ENCODE peak calls at places on chromosomes 1 and 21, in nine cellular contexts. One of them, this sample, is unnamed.

GRCh38 chr1:108828074-108828961 is 28.6 kb downstream of the AKNAD1 start:
- DNase-seq in activated gamma-delta T cell treated with Interleukin-2 at 50 U/mL for 16 hours: peak
- DNase-seq in Daoy: peak
- DNase-seq in colonic mucosa: peak
- DNase-seq in cardiac muscle cell: peak
- DNase-seq in lung: peak
- DNase-seq in stimulated activated CD8-positive, alpha-beta memory T cell treated with anti-CD3 and anti-CD28 coated beads, Interleukin-15, amount 100 ng/mL, for 24 hours: peak
- DNase-seq in activated T-helper 1 cell treated with Interleukin-2 at 50 U/mL for 16 hours: peak
- DNase-seq in brain microvascular endothelial cell: peak
- DNase-seq in this sample: peak

GRCh38 chr21:16071082-16071481 is 341.3 kb downstream of the USP25 start:
- DNase-seq in activated gamma-delta T cell treated with Interleukin-2 at 50 U/mL for 16 hours: no peak
- DNase-seq in Daoy: peak
- DNase-seq in colonic mucosa: no peak
- DNase-seq in cardiac muscle cell: no peak
- DNase-seq in lung: no peak
- DNase-seq in stimulated activated CD8-positive, alpha-beta memory T cell treated with anti-CD3 and anti-CD28 coated beads, Interleukin-15, amount 100 ng/mL, for 24 hours: no peak
- DNase-seq in activated T-helper 1 cell treated with Interleukin-2 at 50 U/mL for 16 hours: no peak
- DNase-seq in brain microvascular endothelial cell: no peak
- DNase-seq in this sample: no peak

GRCh38 chr1:152613511-152613910 is at the start of gene LCE3B:
- DNase-seq in activated gamma-delta T cell treated with Interleukin-2 at 50 U/mL for 16 hours: no peak
- DNase-seq in Daoy: no peak
- DNase-seq in colonic mucosa: no peak
- DNase-seq in cardiac muscle cell: no peak
- DNase-seq in lung: no peak
- DNase-seq in stimulated activated CD8-positive, alpha-beta memory T cell treated with anti-CD3 and anti-CD28 coated beads, Interleukin-15, amount 100 ng/mL, for 24 hours: no peak
- DNase-seq in activated T-helper 1 cell treated with Interleukin-2 at 50 U/mL for 16 hours: no peak
- DNase-seq in brain microvascular endothelial cell: no peak
- DNase-seq in this sample: no peak

GRCh38 chr1:240888039-240888786 is 276.3 kb upstream of the GREM2 start:
- DNase-seq in activated gamma-delta T cell treated with Interleukin-2 at 50 U/mL for 16 hours: no peak
- DNase-seq in Daoy: peak
- DNase-seq in colonic mucosa: peak
- DNase-seq in cardiac muscle cell: peak
- DNase-seq in lung: peak
- DNase-seq in stimulated activated CD8-positive, alpha-beta memory T cell treated with anti-CD3 and anti-CD28 coated beads, Interleukin-15, amount 100 ng/mL, for 24 hours: no peak
- DNase-seq in activated T-helper 1 cell treated with Interleukin-2 at 50 U/mL for 16 hours: no peak
- DNase-seq in brain microvascular endothelial cell: no peak
- DNase-seq in this sample: no peak

GRCh38 chr21:38660333-38661295 is 145.1 kb upstream of the ETS2 start:
- DNase-seq in activated gamma-delta T cell treated with Interleukin-2 at 50 U/mL for 16 hours: no peak
- DNase-seq in Daoy: peak
- DNase-seq in colonic mucosa: peak
- DNase-seq in cardiac muscle cell: peak
- DNase-seq in lung: no peak
- DNase-seq in stimulated activated CD8-positive, alpha-beta memory T cell treated with anti-CD3 and anti-CD28 coated beads, Interleukin-15, amount 100 ng/mL, for 24 hours: no peak
- DNase-seq in activated T-helper 1 cell treated with Interleukin-2 at 50 U/mL for 16 hours: no peak
- DNase-seq in brain microvascular endothelial cell: no peak
- DNase-seq in this sample: no peak

GRCh38 chr1:213376862-213377372 is 325.9 kb downstream of the RPS6KC1 start:
- DNase-seq in activated gamma-delta T cell treated with Interleukin-2 at 50 U/mL for 16 hours: no peak
- DNase-seq in Daoy: no peak
- DNase-seq in colonic mucosa: no peak
- DNase-seq in cardiac muscle cell: peak
- DNase-seq in lung: no peak
- DNase-seq in stimulated activated CD8-positive, alpha-beta memory T cell treated with anti-CD3 and anti-CD28 coated beads, Interleukin-15, amount 100 ng/mL, for 24 hours: no peak
- DNase-seq in activated T-helper 1 cell treated with Interleukin-2 at 50 U/mL for 16 hours: no peak
- DNase-seq in brain microvascular endothelial cell: no peak
- DNase-seq in this sample: no peak

GRCh38 chr1:173301507-173301906 is 94.4 kb upstream of the TNFSF4 start:
- DNase-seq in activated gamma-delta T cell treated with Interleukin-2 at 50 U/mL for 16 hours: no peak
- DNase-seq in Daoy: no peak
- DNase-seq in colonic mucosa: no peak
- DNase-seq in cardiac muscle cell: no peak
- DNase-seq in lung: no peak
- DNase-seq in stimulated activated CD8-positive, alpha-beta memory T cell treated with anti-CD3 and anti-CD28 coated beads, Interleukin-15, amount 100 ng/mL, for 24 hours: no peak
- DNase-seq in activated T-helper 1 cell treated with Interleukin-2 at 50 U/mL for 16 hours: no peak
- DNase-seq in brain microvascular endothelial cell: no peak
- DNase-seq in this sample: no peak

GRCh38 chr1:224343679-224344078 is 13.0 kb upstream of the CNIH4 start:
- DNase-seq in activated gamma-delta T cell treated with Interleukin-2 at 50 U/mL for 16 hours: no peak
- DNase-seq in Daoy: no peak
- DNase-seq in colonic mucosa: no peak
- DNase-seq in cardiac muscle cell: no peak
- DNase-seq in lung: no peak
- DNase-seq in stimulated activated CD8-positive, alpha-beta memory T cell treated with anti-CD3 and anti-CD28 coated beads, Interleukin-15, amount 100 ng/mL, for 24 hours: no peak
- DNase-seq in activated T-helper 1 cell treated with Interleukin-2 at 50 U/mL for 16 hours: no peak
- DNase-seq in brain microvascular endothelial cell: no peak
- DNase-seq in this sample: no peak

GRCh38 chr1:171389176-171389575 is 75.2 kb downstream of the FMO4 start:
- DNase-seq in activated gamma-delta T cell treated with Interleukin-2 at 50 U/mL for 16 hours: no peak
- DNase-seq in Daoy: no peak
- DNase-seq in colonic mucosa: no peak
- DNase-seq in cardiac muscle cell: no peak
- DNase-seq in lung: no peak
- DNase-seq in stimulated activated CD8-positive, alpha-beta memory T cell treated with anti-CD3 and anti-CD28 coated beads, Interleukin-15, amount 100 ng/mL, for 24 hours: no peak
- DNase-seq in activated T-helper 1 cell treated with Interleukin-2 at 50 U/mL for 16 hours: no peak
- DNase-seq in brain microvascular endothelial cell: peak
- DNase-seq in this sample: no peak

GRCh38 chr1:9110669-9111356 is 18.1 kb downstream of the GPR157 start:
- DNase-seq in activated gamma-delta T cell treated with Interleukin-2 at 50 U/mL for 16 hours: peak
- DNase-seq in Daoy: peak
- DNase-seq in colonic mucosa: peak
- DNase-seq in cardiac muscle cell: peak
- DNase-seq in lung: peak
- DNase-seq in stimulated activated CD8-positive, alpha-beta memory T cell treated with anti-CD3 and anti-CD28 coated beads, Interleukin-15, amount 100 ng/mL, for 24 hours: peak
- DNase-seq in activated T-helper 1 cell treated with Interleukin-2 at 50 U/mL for 16 hours: peak
- DNase-seq in brain microvascular endothelial cell: peak
- DNase-seq in this sample: peak

GRCh38 chr1:111570781-111571181 is 48.8 kb upstream of the RAP1A start:
- DNase-seq in activated gamma-delta T cell treated with Interleukin-2 at 50 U/mL for 16 hours: peak
- DNase-seq in Daoy: peak
- DNase-seq in colonic mucosa: no peak
- DNase-seq in cardiac muscle cell: no peak
- DNase-seq in lung: no peak
- DNase-seq in stimulated activated CD8-positive, alpha-beta memory T cell treated with anti-CD3 and anti-CD28 coated beads, Interleukin-15, amount 100 ng/mL, for 24 hours: no peak
- DNase-seq in activated T-helper 1 cell treated with Interleukin-2 at 50 U/mL for 16 hours: peak
- DNase-seq in brain microvascular endothelial cell: no peak
- DNase-seq in this sample: no peak

GRCh38 chr1:1183221-1183747 is 9.6 kb downstream of the TTLL10 start:
- DNase-seq in activated gamma-delta T cell treated with Interleukin-2 at 50 U/mL for 16 hours: no peak
- DNase-seq in Daoy: no peak
- DNase-seq in colonic mucosa: no peak
- DNase-seq in cardiac muscle cell: no peak
- DNase-seq in lung: no peak
- DNase-seq in stimulated activated CD8-positive, alpha-beta memory T cell treated with anti-CD3 and anti-CD28 coated beads, Interleukin-15, amount 100 ng/mL, for 24 hours: no peak
- DNase-seq in activated T-helper 1 cell treated with Interleukin-2 at 50 U/mL for 16 hours: no peak
- DNase-seq in brain microvascular endothelial cell: no peak
- DNase-seq in this sample: no peak

GRCh38 chr1:53584446-53585102 is 125.4 kb downstream of the DMRTB1 start:
- DNase-seq in activated gamma-delta T cell treated with Interleukin-2 at 50 U/mL for 16 hours: no peak
- DNase-seq in Daoy: no peak
- DNase-seq in colonic mucosa: no peak
- DNase-seq in cardiac muscle cell: no peak
- DNase-seq in lung: no peak
- DNase-seq in stimulated activated CD8-positive, alpha-beta memory T cell treated with anti-CD3 and anti-CD28 coated beads, Interleukin-15, amount 100 ng/mL, for 24 hours: no peak
- DNase-seq in activated T-helper 1 cell treated with Interleukin-2 at 50 U/mL for 16 hours: no peak
- DNase-seq in brain microvascular endothelial cell: no peak
- DNase-seq in this sample: no peak

GRCh38 chr1:203636306-203636705 is 9.7 kb downstream of the ATP2B4 start:
- DNase-seq in activated gamma-delta T cell treated with Interleukin-2 at 50 U/mL for 16 hours: no peak
- DNase-seq in Daoy: peak
- DNase-seq in colonic mucosa: no peak
- DNase-seq in cardiac muscle cell: no peak
- DNase-seq in lung: no peak
- DNase-seq in stimulated activated CD8-positive, alpha-beta memory T cell treated with anti-CD3 and anti-CD28 coated beads, Interleukin-15, amount 100 ng/mL, for 24 hours: no peak
- DNase-seq in activated T-helper 1 cell treated with Interleukin-2 at 50 U/mL for 16 hours: no peak
- DNase-seq in brain microvascular endothelial cell: no peak
- DNase-seq in this sample: no peak

GRCh38 chr21:37536616-37537278 is 170.2 kb downstream of the DYRK1A start:
- DNase-seq in activated gamma-delta T cell treated with Interleukin-2 at 50 U/mL for 16 hours: no peak
- DNase-seq in Daoy: no peak
- DNase-seq in colonic mucosa: no peak
- DNase-seq in cardiac muscle cell: peak
- DNase-seq in lung: no peak
- DNase-seq in stimulated activated CD8-positive, alpha-beta memory T cell treated with anti-CD3 and anti-CD28 coated beads, Interleukin-15, amount 100 ng/mL, for 24 hours: no peak
- DNase-seq in activated T-helper 1 cell treated with Interleukin-2 at 50 U/mL for 16 hours: no peak
- DNase-seq in brain microvascular endothelial cell: no peak
- DNase-seq in this sample: no peak

GRCh38 chr1:104921552-104921951 is 1171.9 kb downstream of the AMY1C start:
- DNase-seq in activated gamma-delta T cell treated with Interleukin-2 at 50 U/mL for 16 hours: no peak
- DNase-seq in Daoy: no peak
- DNase-seq in colonic mucosa: no peak
- DNase-seq in cardiac muscle cell: no peak
- DNase-seq in lung: no peak
- DNase-seq in stimulated activated CD8-positive, alpha-beta memory T cell treated with anti-CD3 and anti-CD28 coated beads, Interleukin-15, amount 100 ng/mL, for 24 hours: no peak
- DNase-seq in activated T-helper 1 cell treated with Interleukin-2 at 50 U/mL for 16 hours: no peak
- DNase-seq in brain microvascular endothelial cell: no peak
- DNase-seq in this sample: no peak

GRCh38 chr1:175853681-175854080 is 110.3 kb upstream of the TNR start:
- DNase-seq in activated gamma-delta T cell treated with Interleukin-2 at 50 U/mL for 16 hours: no peak
- DNase-seq in Daoy: no peak
- DNase-seq in colonic mucosa: no peak
- DNase-seq in cardiac muscle cell: no peak
- DNase-seq in lung: no peak
- DNase-seq in stimulated activated CD8-positive, alpha-beta memory T cell treated with anti-CD3 and anti-CD28 coated beads, Interleukin-15, amount 100 ng/mL, for 24 hours: no peak
- DNase-seq in activated T-helper 1 cell treated with Interleukin-2 at 50 U/mL for 16 hours: no peak
- DNase-seq in brain microvascular endothelial cell: no peak
- DNase-seq in this sample: no peak

GRCh38 chr1:47387921-47388509 is 28.1 kb upstream of the FOXE3 start:
- DNase-seq in activated gamma-delta T cell treated with Interleukin-2 at 50 U/mL for 16 hours: no peak
- DNase-seq in Daoy: no peak
- DNase-seq in colonic mucosa: no peak
- DNase-seq in cardiac muscle cell: no peak
- DNase-seq in lung: no peak
- DNase-seq in stimulated activated CD8-positive, alpha-beta memory T cell treated with anti-CD3 and anti-CD28 coated beads, Interleukin-15, amount 100 ng/mL, for 24 hours: no peak
- DNase-seq in activated T-helper 1 cell treated with Interleukin-2 at 50 U/mL for 16 hours: no peak
- DNase-seq in brain microvascular endothelial cell: no peak
- DNase-seq in this sample: no peak

GRCh38 chr1:199279872-199280649 is 641.2 kb downstream of the PTPRC start:
- DNase-seq in activated gamma-delta T cell treated with Interleukin-2 at 50 U/mL for 16 hours: no peak
- DNase-seq in Daoy: no peak
- DNase-seq in colonic mucosa: no peak
- DNase-seq in cardiac muscle cell: no peak
- DNase-seq in lung: no peak
- DNase-seq in stimulated activated CD8-positive, alpha-beta memory T cell treated with anti-CD3 and anti-CD28 coated beads, Interleukin-15, amount 100 ng/mL, for 24 hours: no peak
- DNase-seq in activated T-helper 1 cell treated with Interleukin-2 at 50 U/mL for 16 hours: no peak
- DNase-seq in brain microvascular endothelial cell: peak
- DNase-seq in this sample: no peak

GRCh38 chr1:184685116-184685515 is 69.5 kb downstream of the EDEM3 start:
- DNase-seq in activated gamma-delta T cell treated with Interleukin-2 at 50 U/mL for 16 hours: no peak
- DNase-seq in Daoy: no peak
- DNase-seq in colonic mucosa: no peak
- DNase-seq in cardiac muscle cell: no peak
- DNase-seq in lung: no peak
- DNase-seq in stimulated activated CD8-positive, alpha-beta memory T cell treated with anti-CD3 and anti-CD28 coated beads, Interleukin-15, amount 100 ng/mL, for 24 hours: no peak
- DNase-seq in activated T-helper 1 cell treated with Interleukin-2 at 50 U/mL for 16 hours: no peak
- DNase-seq in brain microvascular endothelial cell: no peak
- DNase-seq in this sample: no peak

GRCh38 chr1:205365945-205366463 is 9.3 kb upstream of the KLHDC8A start:
- DNase-seq in activated gamma-delta T cell treated with Interleukin-2 at 50 U/mL for 16 hours: no peak
- DNase-seq in Daoy: peak
- DNase-seq in colonic mucosa: peak
- DNase-seq in cardiac muscle cell: no peak
- DNase-seq in lung: no peak
- DNase-seq in stimulated activated CD8-positive, alpha-beta memory T cell treated with anti-CD3 and anti-CD28 coated beads, Interleukin-15, amount 100 ng/mL, for 24 hours: no peak
- DNase-seq in activated T-helper 1 cell treated with Interleukin-2 at 50 U/mL for 16 hours: no peak
- DNase-seq in brain microvascular endothelial cell: no peak
- DNase-seq in this sample: no peak

GRCh38 chr1:40167317-40167716 is 6.1 kb downstream of the RLF start:
- DNase-seq in activated gamma-delta T cell treated with Interleukin-2 at 50 U/mL for 16 hours: no peak
- DNase-seq in Daoy: no peak
- DNase-seq in colonic mucosa: no peak
- DNase-seq in cardiac muscle cell: no peak
- DNase-seq in lung: no peak
- DNase-seq in stimulated activated CD8-positive, alpha-beta memory T cell treated with anti-CD3 and anti-CD28 coated beads, Interleukin-15, amount 100 ng/mL, for 24 hours: no peak
- DNase-seq in activated T-helper 1 cell treated with Interleukin-2 at 50 U/mL for 16 hours: no peak
- DNase-seq in brain microvascular endothelial cell: no peak
- DNase-seq in this sample: no peak

GRCh38 chr1:19385869-19386591 is 73.9 kb downstream of the SLC66A1 start:
- DNase-seq in activated gamma-delta T cell treated with Interleukin-2 at 50 U/mL for 16 hours: no peak
- DNase-seq in Daoy: no peak
- DNase-seq in colonic mucosa: peak
- DNase-seq in cardiac muscle cell: no peak
- DNase-seq in lung: peak
- DNase-seq in stimulated activated CD8-positive, alpha-beta memory T cell treated with anti-CD3 and anti-CD28 coated beads, Interleukin-15, amount 100 ng/mL, for 24 hours: no peak
- DNase-seq in activated T-helper 1 cell treated with Interleukin-2 at 50 U/mL for 16 hours: no peak
- DNase-seq in brain microvascular endothelial cell: peak
- DNase-seq in this sample: no peak

GRCh38 chr1:71364236-71364635 is 283.4 kb upstream of the ZRANB2 start:
- DNase-seq in activated gamma-delta T cell treated with Interleukin-2 at 50 U/mL for 16 hours: no peak
- DNase-seq in Daoy: no peak
- DNase-seq in colonic mucosa: no peak
- DNase-seq in cardiac muscle cell: no peak
- DNase-seq in lung: no peak
- DNase-seq in stimulated activated CD8-positive, alpha-beta memory T cell treated with anti-CD3 and anti-CD28 coated beads, Interleukin-15, amount 100 ng/mL, for 24 hours: no peak
- DNase-seq in activated T-helper 1 cell treated with Interleukin-2 at 50 U/mL for 16 hours: no peak
- DNase-seq in brain microvascular endothelial cell: no peak
- DNase-seq in this sample: no peak

GRCh38 chr1:156815307-156815826 is 1.3 kb downstream of the SH2D2A start:
- DNase-seq in activated gamma-delta T cell treated with Interleukin-2 at 50 U/mL for 16 hours: no peak
- DNase-seq in Daoy: peak
- DNase-seq in colonic mucosa: no peak
- DNase-seq in cardiac muscle cell: no peak
- DNase-seq in lung: no peak
- DNase-seq in stimulated activated CD8-positive, alpha-beta memory T cell treated with anti-CD3 and anti-CD28 coated beads, Interleukin-15, amount 100 ng/mL, for 24 hours: no peak
- DNase-seq in activated T-helper 1 cell treated with Interleukin-2 at 50 U/mL for 16 hours: no peak
- DNase-seq in brain microvascular endothelial cell: peak
- DNase-seq in this sample: no peak

GRCh38 chr1:218718216-218718615 is 373.1 kb downstream of the TGFB2 start:
- DNase-seq in activated gamma-delta T cell treated with Interleukin-2 at 50 U/mL for 16 hours: no peak
- DNase-seq in Daoy: no peak
- DNase-seq in colonic mucosa: no peak
- DNase-seq in cardiac muscle cell: no peak
- DNase-seq in lung: no peak
- DNase-seq in stimulated activated CD8-positive, alpha-beta memory T cell treated with anti-CD3 and anti-CD28 coated beads, Interleukin-15, amount 100 ng/mL, for 24 hours: no peak
- DNase-seq in activated T-helper 1 cell treated with Interleukin-2 at 50 U/mL for 16 hours: no peak
- DNase-seq in brain microvascular endothelial cell: no peak
- DNase-seq in this sample: no peak

GRCh38 chr1:114156538-114157274 is 3.0 kb upstream of the SYT6 start:
- DNase-seq in activated gamma-delta T cell treated with Interleukin-2 at 50 U/mL for 16 hours: no peak
- DNase-seq in Daoy: no peak
- DNase-seq in colonic mucosa: no peak
- DNase-seq in cardiac muscle cell: peak
- DNase-seq in lung: no peak
- DNase-seq in stimulated activated CD8-positive, alpha-beta memory T cell treated with anti-CD3 and anti-CD28 coated beads, Interleukin-15, amount 100 ng/mL, for 24 hours: no peak
- DNase-seq in activated T-helper 1 cell treated with Interleukin-2 at 50 U/mL for 16 hours: no peak
- DNase-seq in brain microvascular endothelial cell: no peak
- DNase-seq in this sample: no peak

GRCh38 chr1:93704063-93704462 is 22.4 kb upstream of the BCAR3 start:
- DNase-seq in activated gamma-delta T cell treated with Interleukin-2 at 50 U/mL for 16 hours: no peak
- DNase-seq in Daoy: no peak
- DNase-seq in colonic mucosa: no peak
- DNase-seq in cardiac muscle cell: no peak
- DNase-seq in lung: no peak
- DNase-seq in stimulated activated CD8-positive, alpha-beta memory T cell treated with anti-CD3 and anti-CD28 coated beads, Interleukin-15, amount 100 ng/mL, for 24 hours: no peak
- DNase-seq in activated T-helper 1 cell treated with Interleukin-2 at 50 U/mL for 16 hours: no peak
- DNase-seq in brain microvascular endothelial cell: no peak
- DNase-seq in this sample: no peak

GRCh38 chr1:90839323-90839722 is 122.2 kb upstream of the BARHL2 start:
- DNase-seq in activated gamma-delta T cell treated with Interleukin-2 at 50 U/mL for 16 hours: no peak
- DNase-seq in Daoy: no peak
- DNase-seq in colonic mucosa: no peak
- DNase-seq in cardiac muscle cell: no peak
- DNase-seq in lung: no peak
- DNase-seq in stimulated activated CD8-positive, alpha-beta memory T cell treated with anti-CD3 and anti-CD28 coated beads, Interleukin-15, amount 100 ng/mL, for 24 hours: no peak
- DNase-seq in activated T-helper 1 cell treated with Interleukin-2 at 50 U/mL for 16 hours: no peak
- DNase-seq in brain microvascular endothelial cell: no peak
- DNase-seq in this sample: no peak

GRCh38 chr1:220367833-220368232 is 95.6 kb upstream of the RAB3GAP2 start:
- DNase-seq in activated gamma-delta T cell treated with Interleukin-2 at 50 U/mL for 16 hours: no peak
- DNase-seq in Daoy: no peak
- DNase-seq in colonic mucosa: no peak
- DNase-seq in cardiac muscle cell: no peak
- DNase-seq in lung: no peak
- DNase-seq in stimulated activated CD8-positive, alpha-beta memory T cell treated with anti-CD3 and anti-CD28 coated beads, Interleukin-15, amount 100 ng/mL, for 24 hours: no peak
- DNase-seq in activated T-helper 1 cell treated with Interleukin-2 at 50 U/mL for 16 hours: no peak
- DNase-seq in brain microvascular endothelial cell: no peak
- DNase-seq in this sample: no peak

GRCh38 chr21:17351766-17352165 is 161.1 kb upstream of the CXADR start:
- DNase-seq in activated gamma-delta T cell treated with Interleukin-2 at 50 U/mL for 16 hours: no peak
- DNase-seq in Daoy: no peak
- DNase-seq in colonic mucosa: no peak
- DNase-seq in cardiac muscle cell: no peak
- DNase-seq in lung: no peak
- DNase-seq in stimulated activated CD8-positive, alpha-beta memory T cell treated with anti-CD3 and anti-CD28 coated beads, Interleukin-15, amount 100 ng/mL, for 24 hours: no peak
- DNase-seq in activated T-helper 1 cell treated with Interleukin-2 at 50 U/mL for 16 hours: no peak
- DNase-seq in brain microvascular endothelial cell: no peak
- DNase-seq in this sample: no peak

This sample was measured in NCI-H1930.